ENCODE peak calls at places on chromosomes 3 and 15, in ten cellular contexts. One of them, this sample, is unnamed.

GRCh38 chr3:190265795-190266194 is 56.5 kb downstream of the CLDN1 start:
- DNase-seq in stimulated activated CD4-positive, alpha-beta T cell treated with anti-CD3 and anti-CD28 coated beads, Interleukin-4, amount 100 ng/mL, for 48 hours: no peak
- DNase-seq in foreskin fibroblast: peak; percentile 12
- DNase-seq in NCI-H345: no peak
- DNase-seq in mammary epithelial cell: peak; percentile 100
- DNase-seq in B cell: no peak
- DNase-seq in HFF-Myc: no peak
- DNase-seq in NAMALWA: no peak
- DNase-seq in H54: no peak
- DNase-seq in NCI-H460: no peak
- DNase-seq in this sample: no peak

GRCh38 chr3:33433843-33434242 is 6.4 kb downstream of the UBP1 start:
- DNase-seq in foreskin fibroblast: no peak
- DNase-seq in NCI-H460: no peak
- DNase-seq in B cell: no peak
- DNase-seq in NCI-H345: no peak
- DNase-seq in HFF-Myc: no peak
- DNase-seq in mammary epithelial cell: no peak
- DNase-seq in NAMALWA: no peak
- DNase-seq in stimulated activated CD4-positive, alpha-beta T cell treated with anti-CD3 and anti-CD28 coated beads, Interleukin-4, amount 100 ng/mL, for 48 hours: no peak
- DNase-seq in H54: no peak
- DNase-seq in this sample: no peak

GRCh38 chr3:106552401-106553043 is 683.7 kb upstream of the CBLB start:
- DNase-seq in NCI-H345: no peak
- DNase-seq in stimulated activated CD4-positive, alpha-beta T cell treated with anti-CD3 and anti-CD28 coated beads, Interleukin-4, amount 100 ng/mL, for 48 hours: no peak
- DNase-seq in foreskin fibroblast: no peak
- DNase-seq in HFF-Myc: no peak
- DNase-seq in NAMALWA: no peak
- DNase-seq in mammary epithelial cell: no peak
- DNase-seq in B cell: no peak
- DNase-seq in NCI-H460: no peak
- DNase-seq in H54: no peak
- DNase-seq in this sample: no peak

GRCh38 chr15:51751687-51752683 is 588 bp downstream of the TMOD2 start:
- DNase-seq in H54: peak; percentile 26
- DNase-seq in mammary epithelial cell: peak; percentile 65
- DNase-seq in NCI-H345: peak; percentile 19
- DNase-seq in NCI-H460: no peak
- DNase-seq in B cell: peak; percentile 64
- DNase-seq in HFF-Myc: no peak
- DNase-seq in stimulated activated CD4-positive, alpha-beta T cell treated with anti-CD3 and anti-CD28 coated beads, Interleukin-4, amount 100 ng/mL, for 48 hours: no peak
- DNase-seq in NAMALWA: peak; percentile 39
- DNase-seq in foreskin fibroblast: no peak
- DNase-seq in this sample: no peak

GRCh38 chr3:64260391-64260790 is 35.1 kb upstream of the PRICKLE2 start:
- DNase-seq in B cell: no peak
- DNase-seq in mammary epithelial cell: no peak
- DNase-seq in NCI-H460: no peak
- DNase-seq in foreskin fibroblast: no peak
- DNase-seq in H54: no peak
- DNase-seq in HFF-Myc: no peak
- DNase-seq in NCI-H345: no peak
- DNase-seq in NAMALWA: no peak
- DNase-seq in stimulated activated CD4-positive, alpha-beta T cell treated with anti-CD3 and anti-CD28 coated beads, Interleukin-4, amount 100 ng/mL, for 48 hours: no peak
- DNase-seq in this sample: no peak

GRCh38 chr3:43691120-43692002 is 623 bp downstream of the ABHD5 start:
- DNase-seq in NCI-H460: no peak
- DNase-seq in stimulated activated CD4-positive, alpha-beta T cell treated with anti-CD3 and anti-CD28 coated beads, Interleukin-4, amount 100 ng/mL, for 48 hours: peak; percentile 32
- DNase-seq in H54: peak; percentile 46
- DNase-seq in B cell: no peak
- DNase-seq in NAMALWA: peak; percentile 43
- DNase-seq in NCI-H345: peak; percentile 65
- DNase-seq in mammary epithelial cell: peak; percentile 75
- DNase-seq in HFF-Myc: no peak
- DNase-seq in foreskin fibroblast: no peak
- DNase-seq in this sample: peak; percentile 40

GRCh38 chr15:69996321-69996720 is 101.4 kb downstream of the TLE3 start:
- DNase-seq in NCI-H460: no peak
- DNase-seq in B cell: no peak
- DNase-seq in NAMALWA: no peak
- DNase-seq in HFF-Myc: no peak
- DNase-seq in foreskin fibroblast: no peak
- DNase-seq in stimulated activated CD4-positive, alpha-beta T cell treated with anti-CD3 and anti-CD28 coated beads, Interleukin-4, amount 100 ng/mL, for 48 hours: no peak
- DNase-seq in mammary epithelial cell: no peak
- DNase-seq in NCI-H345: peak; percentile 39
- DNase-seq in H54: no peak
- DNase-seq in this sample: peak; percentile 49

GRCh38 chr3:169886671-169887070 is 16.9 kb upstream of the LRRC31 start:
- DNase-seq in stimulated activated CD4-positive, alpha-beta T cell treated with anti-CD3 and anti-CD28 coated beads, Interleukin-4, amount 100 ng/mL, for 48 hours: no peak
- DNase-seq in B cell: no peak
- DNase-seq in mammary epithelial cell: no peak
- DNase-seq in NCI-H460: no peak
- DNase-seq in HFF-Myc: no peak
- DNase-seq in NAMALWA: no peak
- DNase-seq in NCI-H345: no peak
- DNase-seq in H54: no peak
- DNase-seq in foreskin fibroblast: peak; percentile 52
- DNase-seq in this sample: no peak

GRCh38 chr15:98440917-98441316 is 207.4 kb upstream of the IGF1R start:
- DNase-seq in NCI-H460: no peak
- DNase-seq in H54: no peak
- DNase-seq in NCI-H345: no peak
- DNase-seq in foreskin fibroblast: no peak
- DNase-seq in B cell: no peak
- DNase-seq in HFF-Myc: no peak
- DNase-seq in mammary epithelial cell: no peak
- DNase-seq in NAMALWA: peak; percentile 29
- DNase-seq in stimulated activated CD4-positive, alpha-beta T cell treated with anti-CD3 and anti-CD28 coated beads, Interleukin-4, amount 100 ng/mL, for 48 hours: no peak
- DNase-seq in this sample: no peak

GRCh38 chr3:101635954-101636798 is 40.8 kb downstream of the ZBTB11 start:
- DNase-seq in B cell: peak; percentile 45
- DNase-seq in foreskin fibroblast: peak; percentile 12
- DNase-seq in NAMALWA: peak; percentile 79
- DNase-seq in HFF-Myc: peak; percentile 10
- DNase-seq in NCI-H345: no peak
- DNase-seq in NCI-H460: peak; percentile 44
- DNase-seq in stimulated activated CD4-positive, alpha-beta T cell treated with anti-CD3 and anti-CD28 coated beads, Interleukin-4, amount 100 ng/mL, for 48 hours: peak; percentile 75
- DNase-seq in H54: peak; percentile 34
- DNase-seq in mammary epithelial cell: peak; percentile 37
- DNase-seq in this sample: peak; percentile 33

GRCh38 chr3:115251509-115251908 is 104.4 kb upstream of the ZBTB20 start:
- DNase-seq in stimulated activated CD4-positive, alpha-beta T cell treated with anti-CD3 and anti-CD28 coated beads, Interleukin-4, amount 100 ng/mL, for 48 hours: no peak
- DNase-seq in NCI-H460: no peak
- DNase-seq in NAMALWA: no peak
- DNase-seq in B cell: no peak
- DNase-seq in foreskin fibroblast: no peak
- DNase-seq in NCI-H345: no peak
- DNase-seq in H54: no peak
- DNase-seq in mammary epithelial cell: peak; percentile 43
- DNase-seq in HFF-Myc: no peak
- DNase-seq in this sample: no peak

GRCh38 chr3:128398586-128398985 is 68.1 kb downstream of the DNAJB8 start:
- DNase-seq in mammary epithelial cell: no peak
- DNase-seq in NAMALWA: no peak
- DNase-seq in stimulated activated CD4-positive, alpha-beta T cell treated with anti-CD3 and anti-CD28 coated beads, Interleukin-4, amount 100 ng/mL, for 48 hours: no peak
- DNase-seq in foreskin fibroblast: no peak
- DNase-seq in NCI-H345: no peak
- DNase-seq in B cell: no peak
- DNase-seq in NCI-H460: no peak
- DNase-seq in H54: no peak
- DNase-seq in HFF-Myc: no peak
- DNase-seq in this sample: no peak

GRCh38 chr3:87200059-87200458 is 27.1 kb upstream of the CHMP2B start:
- DNase-seq in H54: no peak
- DNase-seq in mammary epithelial cell: no peak
- DNase-seq in stimulated activated CD4-positive, alpha-beta T cell treated with anti-CD3 and anti-CD28 coated beads, Interleukin-4, amount 100 ng/mL, for 48 hours: no peak
- DNase-seq in foreskin fibroblast: no peak
- DNase-seq in NCI-H460: no peak
- DNase-seq in NAMALWA: no peak
- DNase-seq in HFF-Myc: no peak
- DNase-seq in NCI-H345: no peak
- DNase-seq in B cell: no peak
- DNase-seq in this sample: no peak

GRCh38 chr3:136247436-136247835 is 2.7 kb upstream of the PCCB start:
- DNase-seq in NCI-H345: no peak
- DNase-seq in NAMALWA: peak; percentile 13
- DNase-seq in HFF-Myc: no peak
- DNase-seq in B cell: no peak
- DNase-seq in mammary epithelial cell: no peak
- DNase-seq in foreskin fibroblast: no peak
- DNase-seq in stimulated activated CD4-positive, alpha-beta T cell treated with anti-CD3 and anti-CD28 coated beads, Interleukin-4, amount 100 ng/mL, for 48 hours: no peak
- DNase-seq in NCI-H460: no peak
- DNase-seq in H54: no peak
- DNase-seq in this sample: no peak